ENCODE peak calls at places on chromosomes 7 and 10, in six cellular contexts. L is A549, P is pancreas, Y is GM23248, C is right cardiac atrium, G is GM12878. Q is an unnamed sample. For H3K4me1, the result is how much of the 10 kb centered on the place peaks cover.

GRCh38 chr7:40469481-40469880 is 334.7 kb downstream of the SUGCT start:
- DNase-seq in G (no peak), L (no peak), Y (peak), P (no peak), C (no peak), Q (no peak)

GRCh38 chr10:126387041-126387908 is 1.0 kb downstream of the ADAM12 start:
- DNase-seq in C (peak), P (peak), Y (peak), L (peak), G (no peak), Q (no peak)

GRCh38 chr7:25859412-25859704 is 292.6 kb upstream of the NFE2L3 start:
- DNase-seq in L (no peak), C (no peak), P (no peak), Y (no peak), G (no peak), Q (no peak)

GRCh38 chr10:43201545-43202131 is 63.4 kb downstream of the CSGALNACT2 start:
- DNase-seq in Y (no peak), C (no peak), L (no peak), G (no peak), P (no peak), Q (no peak)

GRCh38 chr10:129774736-129775401 is 189.2 kb downstream of the EBF3 start:
- DNase-seq in P (no peak), L (no peak), Y (no peak), C (no peak), G (no peak), Q (no peak)

GRCh38 chr10:119705434-119705831 is 20.4 kb upstream of the INPP5F start:
- DNase-seq in C (no peak), P (no peak), Y (no peak), L (no peak), G (peak), Q (no peak)

GRCh38 chr10:44070282-44070681 is 314.6 kb downstream of the CXCL12 start:
- DNase-seq in C (peak), Y (no peak), P (no peak), L (no peak), G (no peak), Q (no peak)

GRCh38 chr7:121500659-121501058 is 104.6 kb upstream of the FAM3C start:
- DNase-seq in C (no peak), L (no peak), Y (no peak), G (no peak), P (no peak), Q (no peak)

GRCh38 chr7:102843850-102844249 is 69.0 kb upstream of the LRRC17 start:
- DNase-seq in G (peak), P (no peak), L (no peak), Y (no peak), C (no peak), Q (no peak)

GRCh38 chr7:143416565-143417149 is 8.0 kb upstream of the EPHA1 start:
- DNase-seq in C (no peak), P (no peak), Y (peak), G (no peak), L (peak), Q (no peak)

GRCh38 chr7:157464971-157465481 is 128.2 kb downstream of the DNAJB6 start:
- DNase-seq in Y (no peak), C (no peak), G (no peak), L (no peak), P (no peak), Q (no peak)

GRCh38 chr10:13891542-13892431 is 305.0 kb downstream of the PRPF18 start:
- DNase-seq in L (no peak), P (no peak), G (no peak), Y (peak), C (no peak), Q (no peak)

DNA sequence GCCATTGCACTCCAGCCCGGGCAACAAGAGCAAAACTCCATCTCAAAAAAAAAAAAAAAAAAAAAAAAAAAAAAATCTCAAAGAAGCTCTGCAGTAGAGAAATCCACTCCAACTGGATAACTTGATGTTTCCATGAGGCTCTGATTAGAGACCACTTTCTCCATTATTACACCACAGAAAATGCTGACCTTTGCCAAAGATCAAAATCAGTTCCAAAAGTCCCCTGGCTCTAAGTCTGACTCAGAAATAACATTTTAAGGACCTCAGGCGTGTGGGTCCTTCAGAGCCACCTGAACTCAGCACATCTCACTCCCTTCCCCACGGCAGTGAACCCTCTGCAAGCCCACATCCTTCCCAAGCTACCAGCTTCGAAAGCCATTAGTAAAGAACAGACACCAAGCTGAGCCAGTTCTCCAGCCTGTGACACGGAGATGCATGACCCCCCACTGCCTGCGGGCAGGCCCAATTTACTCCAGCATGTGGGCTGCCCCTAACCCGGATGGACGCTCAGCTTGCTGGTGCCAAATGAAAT is 13.8 kb upstream of the TMEM120A start:
- DNase-seq in G (peak), P (no peak), C (no peak), L (no peak), Y (no peak), Q (no peak)
- H3K27ac ChIP-seq in G (no peak), P (no peak), C (no peak), L (no peak), Y (no peak), Q (no peak)

DNA sequence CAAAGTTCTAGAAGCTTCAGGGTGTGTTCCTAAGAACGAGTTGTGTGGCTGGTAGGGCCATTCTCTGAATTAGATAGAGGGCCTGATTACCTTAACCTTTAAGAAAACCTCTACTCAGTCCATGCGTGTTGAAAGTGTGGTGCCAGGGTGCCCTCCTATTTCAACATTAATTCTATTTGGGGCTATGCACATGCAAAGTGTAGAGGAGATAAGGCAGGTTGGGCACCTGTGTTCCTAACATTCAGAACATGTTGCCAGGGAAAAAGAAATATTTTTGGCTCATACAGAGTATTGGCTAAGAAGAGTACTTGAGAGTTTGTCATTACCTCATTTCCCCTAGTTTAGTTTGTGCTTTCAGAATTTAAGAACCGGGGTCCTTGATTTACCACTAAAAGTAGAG is 20.6 kb downstream of the SLC26A3 start:
- DNase-seq in G (no peak), L (no peak), Y (no peak), P (no peak), C (no peak), Q (no peak)
- H3K4me1 ChIP-seq in G (under half), L (under half), Y (under half), P (under half), C (under half), Q (under half)

GRCh38 chr7:94206295-94206694 is 188.4 kb upstream of the COL1A2 start:
- DNase-seq in Y (peak), C (no peak), G (no peak), P (no peak), L (no peak), Q (no peak)
- H3K4me3 ChIP-seq in Y (no peak), C (no peak), G (no peak), P (no peak), L (no peak), Q (no peak)

DNA sequence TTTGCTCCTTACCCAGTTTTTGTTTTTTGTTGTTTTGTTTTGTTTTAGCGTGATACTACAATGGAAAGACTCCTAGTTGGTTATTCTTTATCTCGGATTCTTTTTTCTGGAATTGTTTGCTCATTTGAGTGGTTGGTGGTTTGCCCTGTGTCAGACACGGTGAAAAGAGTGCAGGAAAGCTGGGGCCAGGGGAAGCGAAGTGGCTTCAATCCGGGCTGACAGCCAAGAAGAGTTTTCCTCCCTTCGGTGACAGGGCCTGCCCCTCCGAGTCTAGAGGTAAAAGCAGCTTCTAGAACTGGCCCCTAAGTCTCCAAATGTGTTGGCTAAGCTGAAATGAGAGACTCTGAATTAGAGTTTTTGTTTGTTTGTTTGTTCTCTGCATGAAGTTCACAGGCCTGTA is 5.7 kb upstream of the AP5Z1 start:
- DNase-seq in P (no peak), Y (no peak), L (no peak), G (no peak), C (no peak), Q (no peak)
- H3K27ac ChIP-seq in P (no peak), Y (no peak), L (no peak), G (no peak), C (no peak), Q (no peak)

GRCh38 chr10:62244088-62244487 is 24.6 kb downstream of the RTKN2 start:
- DNase-seq in G (no peak), Y (no peak), C (no peak), L (no peak), P (no peak), Q (no peak)
- H3K4me1 ChIP-seq in G (under half), Y (under half), C (under half), L (under half), P (under half), Q (under half)

DNA sequence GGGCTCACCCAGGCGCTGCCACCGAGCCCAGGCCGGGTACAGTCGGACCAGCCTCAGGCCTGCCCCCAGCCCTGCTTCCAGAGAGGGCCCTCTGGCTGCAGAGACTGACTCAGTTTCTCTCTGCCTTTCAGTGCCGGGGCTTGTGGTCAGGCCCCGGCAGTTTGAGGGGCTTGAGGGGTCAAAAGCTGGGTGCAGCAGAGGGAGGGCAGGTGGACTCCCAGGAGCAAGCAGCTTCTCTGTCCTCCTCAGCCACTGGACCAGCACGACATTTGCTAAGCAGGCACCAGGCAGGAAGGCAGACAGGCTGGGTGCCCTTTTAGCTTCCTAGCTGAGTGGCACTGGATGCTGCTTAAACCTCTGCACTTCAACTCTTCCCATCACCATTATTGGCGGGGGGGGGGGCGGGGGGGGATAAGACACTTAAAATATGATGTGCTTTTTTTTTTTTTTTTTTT is 168.5 kb downstream of the NEURL1 start:
- DNase-seq in Y (peak), P (no peak), G (no peak), C (no peak), L (no peak), Q (no peak)
- H3K4me3 ChIP-seq in Y (peak), P (no peak), G (no peak), C (no peak), L (no peak), Q (no peak)